ENCODE peak calls at places on chromosomes 5 and 9, in seven cellular contexts. F is body of pancreas, W is heart left ventricle, Z is neural progenitor cell, E is coronary artery, L is neuronal stem cell, V is OCI-LY7. G is an unnamed sample.

GRCh38 chr9:130022566-130023146 is 20.3 kb downstream of the FNBP1 start:
- DNase-seq in W (no peak), E (no peak), Z (no peak), V (no peak), L (no peak), F (no peak), G (no peak)

GRCh38 chr9:121246821-121247511 is 21.0 kb upstream of the GSN start:
- DNase-seq in Z (no peak), F (no peak), E (no peak), V (no peak), L (no peak), W (peak; percentile 42), G (no peak)

GRCh38 chr5:96743065-96743768 is 64.5 kb downstream of the ERAP1 start:
- DNase-seq in Z (no peak), F (no peak), W (peak; percentile 74), L (no peak), E (no peak), V (no peak), G (peak; percentile 28)

GRCh38 chr9:86181379-86182315 is 77.8 kb downstream of the C9orf153 start:
- DNase-seq in W (no peak), L (no peak), Z (no peak), V (no peak), F (no peak), E (no peak), G (no peak)

GRCh38 chr9:116061546-116062205 is 91.9 kb upstream of the PAPPA start:
- DNase-seq in Z (no peak), L (no peak), E (no peak), V (no peak), F (no peak), W (no peak), G (no peak)

GRCh38 chr5:72692273-72692672 is 124.2 kb upstream of the TNPO1 start:
- DNase-seq in V (no peak), Z (no peak), W (no peak), F (no peak), L (no peak), E (no peak), G (no peak)

GRCh38 chr9:130732131-130732530 is 38.6 kb downstream of the EXOSC2 start:
- DNase-seq in E (no peak), Z (no peak), L (no peak), W (no peak), V (no peak), F (no peak), G (no peak)

GRCh38 chr5:172533058-172533398 is 78.7 kb upstream of the SH3PXD2B start:
- DNase-seq in W (no peak), V (no peak), E (peak; percentile 45), F (no peak), Z (no peak), L (no peak), G (peak; percentile 16)

GRCh38 chr5:137203011-137203632 is 296.0 kb downstream of the SPOCK1 start:
- DNase-seq in V (no peak), L (no peak), W (no peak), E (no peak), F (no peak), Z (no peak), G (no peak)

GRCh38 chr9:90698874-90699440 is 56.3 kb upstream of the DIRAS2 start:
- DNase-seq in E (no peak), V (no peak), W (no peak), L (no peak), F (no peak), Z (no peak), G (no peak)
- H3K27ac ChIP-seq in E (no peak overlapping the region), V (no peak overlapping the region), W (no peak overlapping the region), L (no peak overlapping the region), F (no peak overlapping the region), Z (no peak overlapping the region), G (no peak overlapping the region)

GRCh38 chr9:101484046-101484445 is 48.5 kb upstream of the ALDOB start:
- DNase-seq in E (no peak), F (no peak), V (no peak), L (no peak), W (no peak), Z (no peak), G (no peak)

GRCh38 chr9:101480386-101480785 is 44.8 kb upstream of the ALDOB start:
- DNase-seq in W (no peak), V (no peak), L (no peak), Z (no peak), E (no peak), F (no peak), G (peak; percentile 65)

GRCh38 chr9:101478906-101479305 is 43.3 kb upstream of the ALDOB start:
- DNase-seq in Z (no peak), F (no peak), V (no peak), E (no peak), W (no peak), L (no peak), G (no peak)

GRCh38 chr9:101479337-101480045 is 43.9 kb upstream of the ALDOB start:
- DNase-seq in W (no peak), V (no peak), E (no peak), F (peak; percentile 71), L (no peak), Z (no peak), G (peak; percentile 77)

DNA sequence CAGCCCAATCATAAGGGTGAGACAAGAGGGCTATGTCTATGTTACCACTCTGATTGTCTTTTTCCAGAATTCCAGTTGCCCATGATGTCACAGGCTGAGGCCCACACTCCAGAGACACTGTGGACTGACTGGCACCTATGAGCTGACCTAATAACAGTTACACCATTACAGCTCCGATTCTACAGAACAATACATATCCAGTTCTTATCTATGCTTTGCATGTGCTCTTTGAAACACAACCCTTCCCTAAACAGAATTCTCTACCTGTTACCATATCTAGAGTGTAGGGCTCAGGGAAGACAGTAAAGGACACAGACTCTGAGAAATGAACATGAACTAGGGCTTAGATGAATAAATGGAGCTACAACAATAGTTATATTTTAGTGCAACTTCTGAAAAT is 45.7 kb upstream of the ALDOB start:
- DNase-seq in L (no peak), W (no peak), E (no peak), V (no peak), Z (no peak), F (no peak), G (no peak)
- H3K27ac ChIP-seq in L (no peak overlapping the region), W (no peak overlapping the region), E (no peak overlapping the region), V (no peak overlapping the region), Z (no peak overlapping the region), F (no peak overlapping the region), G (peak overlapping the region; percentile 67)

DNA sequence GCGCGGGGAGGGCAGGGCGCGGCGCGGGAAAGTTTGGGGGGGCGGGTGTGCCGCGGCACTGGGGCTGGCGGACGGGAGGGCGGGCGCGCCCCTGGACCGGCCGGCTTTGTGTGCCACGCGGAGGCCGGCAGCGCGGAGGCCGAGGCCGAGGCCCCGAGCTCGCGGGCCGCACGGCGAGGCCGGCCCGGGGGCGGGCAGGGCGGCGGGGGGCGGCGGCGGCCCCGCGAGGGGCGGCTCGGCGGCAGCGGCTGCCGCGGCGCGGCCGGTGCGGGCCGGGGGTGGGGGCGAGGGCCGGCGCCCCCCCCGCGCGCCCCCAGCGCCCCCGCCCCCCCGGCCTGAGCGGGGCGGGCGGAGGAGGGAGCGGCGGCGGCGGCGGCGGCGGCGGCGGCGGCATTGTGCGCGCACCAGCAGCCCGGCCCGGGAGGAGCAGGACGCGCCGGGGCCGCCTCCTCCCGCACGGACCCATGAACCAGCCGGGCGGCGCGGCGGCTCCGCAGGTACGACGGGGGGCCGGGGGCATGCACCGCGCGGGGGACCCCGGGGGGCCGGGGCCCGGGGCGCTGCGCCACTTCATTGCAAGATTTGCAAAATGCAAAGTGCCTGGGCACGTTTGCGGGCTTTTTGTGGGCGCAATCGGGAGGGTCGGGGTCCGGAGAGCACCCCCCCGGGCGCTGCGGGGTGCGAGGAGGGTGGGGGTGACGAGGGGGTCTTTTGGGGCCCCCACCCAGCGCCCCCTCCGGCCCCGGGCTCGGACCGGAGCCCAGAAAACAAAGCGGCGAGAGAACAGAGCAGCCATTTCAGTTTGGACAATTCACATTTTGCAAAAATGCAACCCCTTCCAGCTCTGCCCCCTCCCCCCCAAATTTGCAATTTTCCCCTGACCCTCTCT is at the start of gene ZNF618:
- DNase-seq in W (peak; percentile 33), Z (peak; percentile 81), L (peak; percentile 23), V (peak; percentile 9), E (no peak), F (peak; percentile 27), G (no peak)
- H3K27ac ChIP-seq in W (no peak within 1 kb of the TSS), Z (no peak within 1 kb of the TSS), L (no peak within 1 kb of the TSS), V (no peak within 1 kb of the TSS), E (peak within 1 kb of the TSS; percentile 84), F (peak within 1 kb of the TSS; percentile 58), G (no peak within 1 kb of the TSS)

GRCh38 chr9:136372006-136372405 is 1.5 kb downstream of the CARD9 start:
- DNase-seq in Z (no peak), W (no peak), E (no peak), L (no peak), F (no peak), V (no peak), G (no peak)
- H3K27ac ChIP-seq in Z (no peak overlapping the region), W (no peak overlapping the region), E (peak overlapping the region; percentile 41), L (no peak overlapping the region), F (no peak overlapping the region), V (no peak overlapping the region), G (no peak overlapping the region)

GRCh38 chr5:150516011-150516410 is 8.1 kb downstream of the NDST1 start:
- DNase-seq in Z (no peak), E (no peak), L (no peak), V (no peak), W (peak; percentile 79), F (peak; percentile 83), G (no peak)

GRCh38 chr5:150519560-150519945 is 11.6 kb downstream of the NDST1 start:
- DNase-seq in E (no peak), L (no peak), F (no peak), Z (no peak), V (no peak), W (no peak), G (no peak)

GRCh38 chr5:150519978-150520377 is 12.0 kb downstream of the NDST1 start:
- DNase-seq in F (no peak), L (no peak), Z (no peak), E (no peak), W (no peak), V (no peak), G (no peak)

GRCh38 chr5:150515446-150515845 is 7.5 kb downstream of the NDST1 start:
- DNase-seq in F (peak; percentile 52), E (peak; percentile 86), V (no peak), W (peak; percentile 50), L (no peak), Z (no peak), G (no peak)

GRCh38 chr5:150517272-150518152 is 9.6 kb downstream of the NDST1 start:
- DNase-seq in L (no peak), V (no peak), E (no peak), W (peak; percentile 73), Z (no peak), F (peak; percentile 98), G (peak; percentile 96)
- H3K27ac ChIP-seq in L (no peak overlapping the region), V (no peak overlapping the region), E (peak overlapping the region; percentile 94), W (no peak overlapping the region), Z (no peak overlapping the region), F (peak overlapping the region; percentile 66), G (peak overlapping the region; percentile 78)

GRCh38 chr5:10973316-10973715 is 212.3 kb upstream of the DAP start:
- DNase-seq in L (no peak), W (no peak), V (no peak), Z (no peak), E (no peak), F (no peak), G (no peak)

GRCh38 chr5:10975915-10976314 is 214.9 kb upstream of the DAP start:
- DNase-seq in F (no peak), V (no peak), L (no peak), Z (no peak), W (no peak), E (no peak), G (no peak)

GRCh38 chr5:10977011-10977410 is 216.0 kb upstream of the DAP start:
- DNase-seq in F (no peak), Z (no peak), W (no peak), E (no peak), V (no peak), L (no peak), G (no peak)

GRCh38 chr5:10974850-10975249 is 213.8 kb upstream of the DAP start:
- DNase-seq in E (no peak), F (no peak), V (no peak), L (no peak), W (no peak), Z (no peak), G (no peak)
- H3K27ac ChIP-seq in E (no peak overlapping the region), F (no peak overlapping the region), V (no peak overlapping the region), L (no peak overlapping the region), W (no peak overlapping the region), Z (no peak overlapping the region), G (no peak overlapping the region)